ENCODE peak calls at places on chromosome 20, in six cellular contexts. L, M, G, I, F and H are unnamed samples.
A peak's percentile ranks its signal among the peaks of the same experiment; 100 is the strongest.

GRCh38 chr20:11849976-11850670 is 67.6 kb upstream of the BTBD3 start:
- DNase-seq in I (peak; percentile 7), F (no peak), L (peak; percentile 49), M (no peak), G (peak; percentile 37), H (no peak)

GRCh38 chr20:10795286-10796026 is 121.7 kb upstream of the JAG1 start:
- DNase-seq in G (no peak), F (no peak), I (no peak), M (no peak), L (no peak), H (no peak)

GRCh38 chr20:53613748-53614147 is 20.1 kb upstream of the ZNF217 start:
- DNase-seq in I (no peak), L (peak; percentile 12), G (no peak), M (no peak), F (no peak), H (no peak)

GRCh38 chr20:61295726-61296628 is 43.9 kb downstream of the CDH4 start:
- DNase-seq in L (no peak), F (no peak), M (no peak), G (no peak), I (no peak), H (no peak)

GRCh38 chr20:56382696-56383095 is 9.3 kb downstream of the AURKA start:
- DNase-seq in I (no peak), M (no peak), G (no peak), L (no peak), F (no peak), H (no peak)

GRCh38 chr20:31476313-31476623 is 1.2 kb downstream of the REM1 start:
- DNase-seq in L (no peak), I (no peak), G (no peak), F (no peak), M (no peak), H (no peak)

GRCh38 chr20:6122111-6122872 is 538 bp downstream of the FERMT1 start:
- DNase-seq in G (peak; percentile 46), L (peak; percentile 82), M (peak; percentile 47), F (no peak), I (peak; percentile 11), H (no peak)

GRCh38 chr20:35319206-35320197 is 27.3 kb upstream of the FAM83C start:
- DNase-seq in L (no peak), F (no peak), M (no peak), I (peak; percentile 69), G (no peak), H (no peak)

GRCh38 chr20:41454250-41454649 is 87.6 kb upstream of the EMILIN3 start:
- DNase-seq in L (no peak), I (no peak), G (no peak), M (no peak), F (no peak), H (no peak)

GRCh38 chr20:43243672-43244269 is 54.1 kb upstream of the PTPRT start:
- DNase-seq in L (peak; percentile 6), I (no peak), F (no peak), M (no peak), G (no peak), H (no peak)

GRCh38 chr20:32638848-32639247 is 34.9 kb downstream of the C20orf203 start:
- DNase-seq in I (no peak), F (peak; percentile 33), M (no peak), G (peak; percentile 34), L (peak; percentile 40), H (no peak)
- TF ChIP-seq CTCF in I (peak; percentile 34), F (no peak), M (no peak), G (no peak), L (no peak), H (no peak)

GRCh38 chr20:16748058-16748457 is at the start of gene OTOR:
- DNase-seq in I (no peak), F (no peak), M (no peak), L (no peak), G (no peak), H (no peak)

GRCh38 chr20:16752901-16753300 is 4.7 kb downstream of the OTOR start:
- DNase-seq in G (no peak), L (no peak), M (no peak), F (no peak), I (no peak), H (no peak)

GRCh38 chr20:16752082-16752481 is 3.9 kb downstream of the OTOR start:
- DNase-seq in G (no peak), L (no peak), F (no peak), I (no peak), M (no peak), H (no peak)

GRCh38 chr20:16747291-16747811 is 807 bp upstream of the OTOR start:
- DNase-seq in L (no peak), G (no peak), I (no peak), F (peak; percentile 31), M (no peak), H (no peak)

DNA sequence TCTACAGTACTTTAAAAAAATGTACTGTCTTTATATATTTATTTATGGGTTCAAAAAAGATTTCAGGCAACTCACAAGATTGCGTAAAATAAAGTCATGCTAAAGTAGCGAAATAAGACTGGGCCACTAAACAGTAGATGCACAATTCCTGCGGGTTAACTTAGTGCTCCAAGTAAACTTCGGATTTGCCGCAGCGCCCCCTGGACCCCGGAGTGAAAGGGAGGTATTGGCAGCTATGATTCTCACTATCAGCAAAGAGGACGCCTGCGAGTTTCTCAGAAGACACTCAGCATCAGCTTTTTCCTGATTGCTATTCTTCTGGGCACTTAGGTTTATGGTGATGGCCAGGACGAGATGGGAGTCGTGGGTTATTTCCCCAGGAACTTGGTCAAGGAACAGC is 1.4 kb downstream of the OTOR start:
- DNase-seq in M (no peak), G (no peak), L (no peak), I (no peak), F (no peak), H (no peak)
- TF ChIP-seq CTCF in M (no peak), G (no peak), L (no peak), I (peak; percentile 41), F (no peak), H (no peak)

GRCh38 chr20:23636908-23637281 is 860 bp downstream of the CST3 start:
- DNase-seq in I (no peak), M (no peak), G (no peak), L (no peak), F (no peak), H (no peak)

GRCh38 chr20:23632711-23633573 is 4.8 kb downstream of the CST3 start:
- DNase-seq in G (no peak), I (no peak), F (no peak), M (no peak), L (no peak), H (no peak)

GRCh38 chr20:23634044-23634801 is 3.5 kb downstream of the CST3 start:
- DNase-seq in L (no peak), F (no peak), M (no peak), I (no peak), G (no peak), H (no peak)

GRCh38 chr20:23636182-23636907 is 1.4 kb downstream of the CST3 start:
- DNase-seq in G (no peak), I (no peak), F (no peak), M (no peak), L (no peak), H (no peak)

DNA sequence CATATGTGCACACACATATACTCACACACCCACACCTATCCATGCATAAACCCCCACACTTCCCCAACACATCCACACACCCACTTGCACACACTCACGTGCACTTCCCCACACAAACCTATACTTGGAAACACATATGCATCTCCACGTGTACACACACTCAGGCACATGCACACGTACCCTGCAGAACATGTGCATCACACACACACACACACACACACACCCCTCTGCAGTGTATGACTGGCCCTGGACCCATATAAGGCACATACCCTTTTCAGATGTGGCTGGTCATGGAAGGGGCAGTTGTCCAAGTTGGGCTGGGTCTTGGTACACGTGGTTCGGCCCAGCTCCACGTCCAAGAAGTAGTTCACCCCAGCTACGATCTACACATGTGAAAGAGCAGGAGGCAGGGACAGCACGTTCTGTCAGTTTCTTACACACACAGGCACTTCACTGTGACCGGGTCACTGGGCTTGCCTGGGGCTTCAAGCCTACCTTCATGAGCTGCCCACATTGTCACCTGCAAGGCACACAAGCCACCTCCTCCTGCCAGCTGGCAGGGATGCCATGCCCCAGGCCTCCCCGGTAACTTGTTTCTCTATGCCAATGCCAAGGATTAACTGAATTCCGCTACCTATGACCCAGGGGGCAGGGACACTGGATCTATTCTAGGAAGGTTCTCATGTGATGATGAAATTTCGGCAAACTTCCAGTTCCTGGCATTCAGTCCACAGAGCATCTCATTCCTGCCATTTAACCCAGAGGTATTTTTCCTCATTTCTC is 2.6 kb downstream of the CST3 start:
- DNase-seq in L (no peak), G (no peak), I (no peak), F (no peak), M (no peak), H (no peak)
- TF ChIP-seq CTCF in L (no peak), G (no peak), I (no peak), F (no peak), M (no peak), H (no peak)

GRCh38 chr20:48350291-48350988 is 477.4 kb downstream of the PREX1 start:
- DNase-seq in G (no peak), F (no peak), I (no peak), L (no peak), M (no peak), H (no peak)
- TF ChIP-seq CTCF in G (no peak), F (no peak), I (peak; percentile 27), L (no peak), M (no peak), H (no peak)

GRCh38 chr20:62641749-62642665 is at the start of gene SLCO4A1:
- DNase-seq in F (peak; percentile 90), G (peak; percentile 76), I (no peak), L (peak; percentile 48), M (peak; percentile 69), H (no peak)
- TF ChIP-seq CTCF in F (no peak), G (no peak), I (no peak), L (no peak), M (no peak), H (no peak)

DNA sequence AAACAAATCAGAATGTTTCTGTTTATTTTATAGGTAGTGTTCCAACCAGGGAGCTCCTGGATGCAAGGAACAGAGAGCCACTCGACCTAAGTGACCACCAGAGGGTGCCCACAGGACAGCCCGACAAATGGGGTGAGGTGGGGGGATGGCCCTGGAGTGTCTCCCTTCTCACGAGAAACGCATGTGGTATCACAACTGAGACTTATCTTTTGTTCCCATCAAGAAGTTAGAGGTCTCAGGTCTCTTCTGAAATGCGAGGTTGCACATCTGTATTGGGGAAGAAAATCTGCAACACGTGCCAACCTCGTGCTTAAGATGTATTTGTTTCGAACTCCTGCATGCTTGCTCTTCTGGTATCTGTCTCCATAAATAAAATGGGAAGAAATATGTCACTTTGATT is 104.0 kb downstream of the ISM1 start:
- DNase-seq in G (no peak), I (peak; percentile 44), L (peak; percentile 42), F (no peak), M (no peak), H (no peak)
- TF ChIP-seq CTCF in G (no peak), I (peak; percentile 80), L (peak; percentile 55), F (no peak), M (no peak), H (peak; percentile 54)